ENCODE peak calls at places on chromosomes 2 and 18, in six cellular contexts. L is RWPE1, Y is adrenal gland, T is GM06990, G is endodermal cell, B is BE2C. P is an unnamed sample.

GRCh38 chr2:208142255-208142924 is 3.6 kb downstream of the CRYGB start:
- DNase-seq in L (no peak), Y (no peak), T (no peak), G (no peak), B (no peak), P (no peak)

GRCh38 chr18:9719421-9719981 is 11.4 kb downstream of the RAB31 start:
- DNase-seq in L (peak; percentile 90), Y (peak; percentile 69), T (no peak), G (no peak), B (no peak), P (no peak)

GRCh38 chr18:10047237-10047636 is 133.4 kb downstream of the VAPA start:
- DNase-seq in L (no peak), Y (no peak), T (no peak), G (no peak), B (no peak), P (no peak)

GRCh38 chr2:109260116-109260855 is 131.3 kb downstream of the SH3RF3 start:
- DNase-seq in L (no peak), Y (no peak), T (no peak), G (peak; percentile 30), B (no peak), P (no peak)

GRCh38 chr2:40369619-40370397 is 82.1 kb downstream of the SLC8A1 start:
- DNase-seq in L (no peak), Y (no peak), T (no peak), G (no peak), B (no peak), P (no peak)

GRCh38 chr2:202494300-202494699 is 118.2 kb downstream of the BMPR2 start:
- DNase-seq in L (no peak), Y (no peak), T (no peak), G (no peak), B (peak; percentile 24), P (no peak)

GRCh38 chr18:48949051-48949605 is 1.6 kb downstream of the SMAD7 start:
- DNase-seq in L (no peak), Y (no peak), T (peak; percentile 52), G (no peak), B (no peak), P (peak; percentile 52)

GRCh38 chr2:219448776-219449476 is 14.3 kb downstream of the SPEG start:
- DNase-seq in L (no peak), Y (no peak), T (no peak), G (peak; percentile 86), B (no peak), P (no peak)

GRCh38 chr18:4293337-4293736 is 161.8 kb downstream of the DLGAP1 start:
- DNase-seq in L (no peak), Y (no peak), T (peak; percentile 43), G (no peak), B (no peak), P (no peak)

GRCh38 chr2:236176417-236176816 is 8.2 kb upstream of the GBX2 start:
- DNase-seq in L (no peak), Y (no peak), T (no peak), G (peak; percentile 78), B (no peak), P (peak; percentile 49)

GRCh38 chr2:150370600-150370999 is 116.9 kb downstream of the RND3 start:
- DNase-seq in L (no peak), Y (no peak), T (no peak), G (no peak), B (no peak), P (peak; percentile 5)

GRCh38 chr2:127508621-127509034 is 17.7 kb downstream of the IWS1 start:
- DNase-seq in L (peak; percentile 94), Y (peak; percentile 94), T (no peak), G (no peak), B (peak; percentile 60), P (peak; percentile 48)

GRCh38 chr2:237616373-237617304 is 10.7 kb upstream of the LRRFIP1 start:
- DNase-seq in L (no peak), Y (no peak), T (no peak), G (no peak), B (no peak), P (no peak)

GRCh38 chr2:7950035-7950612 is 731.7 kb upstream of the ID2 start:
- DNase-seq in L (no peak), Y (no peak), T (no peak), G (no peak), B (no peak), P (no peak)

GRCh38 chr18:45688113-45688512 is 35.9 kb upstream of the SLC14A1 start:
- DNase-seq in L (no peak), Y (no peak), T (no peak), G (no peak), B (no peak), P (no peak)

GRCh38 chr2:214247531-214247930 is 163.3 kb upstream of the VWC2L start:
- DNase-seq in L (no peak), Y (no peak), T (no peak), G (no peak), B (no peak), P (no peak)

GRCh38 chr18:22477222-22477621 is 59.5 kb upstream of the CTAGE1 start:
- DNase-seq in L (no peak), Y (no peak), T (no peak), G (no peak), B (no peak), P (no peak)

GRCh38 chr2:46241344-46241743 is 55.9 kb upstream of the EPAS1 start:
- DNase-seq in L (peak; percentile 16), Y (no peak), T (no peak), G (no peak), B (no peak), P (no peak)

GRCh38 chr2:128441341-128442052 is 122.8 kb upstream of the HS6ST1 start:
- DNase-seq in L (no peak), Y (peak; percentile 15), T (no peak), G (peak; percentile 45), B (no peak), P (no peak)

GRCh38 chr2:42249887-42250286 is 80.7 kb downstream of the EML4 start:
- DNase-seq in L (no peak), Y (no peak), T (no peak), G (no peak), B (no peak), P (peak; percentile 51)

GRCh38 chr18:58196881-58197872 is 153.2 kb downstream of the NEDD4L start:
- DNase-seq in L (no peak), Y (no peak), T (no peak), G (no peak), B (no peak), P (no peak)

GRCh38 chr2:45388541-45389100 is 222.4 kb downstream of the SRBD1 start:
- DNase-seq in L (no peak), Y (no peak), T (no peak), G (no peak), B (no peak), P (no peak)

GRCh38 chr2:46257476-46257875 is 39.7 kb upstream of the EPAS1 start:
- DNase-seq in L (no peak), Y (no peak), T (no peak), G (no peak), B (no peak), P (no peak)

GRCh38 chr18:23935804-23936203 is 78.8 kb upstream of the TTC39C start:
- DNase-seq in L (no peak), Y (no peak), T (no peak), G (no peak), B (no peak), P (no peak)

GRCh38 chr2:62427146-62427545 is 78.8 kb downstream of the TMEM17 start:
- DNase-seq in L (no peak), Y (no peak), T (no peak), G (no peak), B (no peak), P (no peak)

GRCh38 chr2:51662187-51662586 is 630.3 kb upstream of the NRXN1 start:
- DNase-seq in L (no peak), Y (no peak), T (no peak), G (no peak), B (no peak), P (no peak)

GRCh38 chr18:37709740-37710139 is 144.1 kb upstream of the CELF4 start:
- DNase-seq in L (no peak), Y (no peak), T (no peak), G (no peak), B (no peak), P (no peak)

GRCh38 chr2:205731521-205731965 is 49.2 kb downstream of the NRP2 start:
- DNase-seq in L (no peak), Y (no peak), T (no peak), G (no peak), B (no peak), P (no peak)

GRCh38 chr2:11459816-11460215 is 6.1 kb downstream of the E2F6 start:
- DNase-seq in L (no peak), Y (no peak), T (no peak), G (no peak), B (no peak), P (no peak)

GRCh38 chr18:62044490-62045000 is 142.3 kb downstream of the PIGN start:
- DNase-seq in L (no peak), Y (no peak), T (no peak), G (no peak), B (no peak), P (no peak)

GRCh38 chr2:233399306-233400225 is 45.3 kb downstream of the DGKD start:
- DNase-seq in L (no peak), Y (no peak), T (no peak), G (peak; percentile 74), B (no peak), P (no peak)

GRCh38 chr2:227347117-227347516 is 22.1 kb downstream of the MFF start:
- DNase-seq in L (no peak), Y (no peak), T (no peak), G (peak; percentile 57), B (no peak), P (no peak)
- TF ChIP-seq CTCF in L (no peak), Y (no peak), T (no peak), G (peak; percentile 57), B (no peak), P (no peak)

GRCh38 chr2:37627715-37628114 is 43.7 kb downstream of the CDC42EP3 start:
- DNase-seq in L (no peak), Y (no peak), T (no peak), G (no peak), B (no peak), P (no peak)
- TF ChIP-seq CTCF in L (no peak), Y (no peak), T (no peak), G (no peak), B (no peak), P (no peak)

GRCh38 chr18:33751613-33752221 is 173.7 kb downstream of the ASXL3 start:
- DNase-seq in L (no peak), Y (no peak), T (no peak), G (no peak), B (no peak), P (no peak)
- TF ChIP-seq CTCF in L (peak; percentile 54), Y (peak; percentile 22), T (peak; percentile 52), G (peak; percentile 79), B (peak; percentile 41), P (no peak)

GRCh38 chr2:43269074-43269572 is 42.7 kb upstream of the ZFP36L2 start:
- DNase-seq in L (no peak), Y (peak; percentile 92), T (no peak), G (peak; percentile 59), B (peak; percentile 79), P (no peak)

GRCh38 chr2:43269706-43270105 is 43.3 kb upstream of the ZFP36L2 start:
- DNase-seq in L (no peak), Y (peak; percentile 48), T (no peak), G (no peak), B (no peak), P (no peak)

GRCh38 chr2:43270461-43270860 is 44.1 kb upstream of the ZFP36L2 start:
- DNase-seq in L (no peak), Y (no peak), T (no peak), G (no peak), B (no peak), P (no peak)

GRCh38 chr2:43273477-43273876 is 47.1 kb upstream of the ZFP36L2 start:
- DNase-seq in L (no peak), Y (no peak), T (no peak), G (no peak), B (peak; percentile 40), P (no peak)

GRCh38 chr2:43270930-43271615 is 44.7 kb upstream of the ZFP36L2 start:
- DNase-seq in L (no peak), Y (no peak), T (no peak), G (peak; percentile 80), B (no peak), P (no peak)
- TF ChIP-seq CTCF in L (no peak), Y (no peak), T (no peak), G (peak; percentile 61), B (peak; percentile 17), P (no peak)